ENCODE peak calls at places on chromosomes 16 and 17, in four cellular contexts. G is CD4-positive, alpha-beta T cell; K is A673; D is effector memory CD4-positive, alpha-beta T cell. W is an unnamed sample.

GRCh38 chr16:25020112-25020591 is 5.0 kb upstream of the ARHGAP17 start:
- DNase-seq in G (no peak), K (peak; percentile 80), D (no peak), W (no peak)

GRCh38 chr17:62716834-62717588 is 89.5 kb downstream of the MRC2 start:
- DNase-seq in G (no peak), K (no peak), D (no peak), W (no peak)

GRCh38 chr16:66474750-66475199 is 47.7 kb downstream of the BEAN1 start:
- DNase-seq in G (peak; percentile 46), K (peak; percentile 39), D (peak; percentile 27), W (no peak)

GRCh38 chr17:76202516-76202915 is 37.8 kb downstream of the RNF157 start:
- DNase-seq in G (no peak), K (peak; percentile 20), D (no peak), W (no peak)

GRCh38 chr17:72118588-72119279 is 2.1 kb upstream of the SOX9 start:
- DNase-seq in G (no peak), K (peak; percentile 87), D (no peak), W (peak; percentile 73)

GRCh38 chr16:89406277-89406888 is 84.0 kb downstream of the ANKRD11 start:
- DNase-seq in G (no peak), K (no peak), D (no peak), W (no peak)

GRCh38 chr16:25707982-25708583 is 16.3 kb downstream of the HS3ST4 start:
- DNase-seq in G (no peak), K (peak; percentile 79), D (no peak), W (no peak)

GRCh38 chr16:50848755-50849514 is 107.0 kb downstream of the CYLD start:
- DNase-seq in G (no peak), K (no peak), D (no peak), W (peak; percentile 25)

GRCh38 chr17:34300652-34301390 is 15.3 kb downstream of the CCL11 start:
- DNase-seq in G (no peak), K (no peak), D (no peak), W (peak; percentile 20)

GRCh38 chr16:66220766-66221165 is 145.7 kb upstream of the CDH5 start:
- DNase-seq in G (no peak), K (no peak), D (no peak), W (no peak)

GRCh38 chr16:6483634-6484033 is 849.0 kb upstream of the RBFOX1 start:
- DNase-seq in G (no peak), K (no peak), D (no peak), W (no peak)

GRCh38 chr17:80036715-80037477 is 454 bp downstream of the CCDC40 start:
- DNase-seq in G (no peak), K (peak; percentile 64), D (peak; percentile 29), W (no peak)

GRCh38 chr16:73047536-73048291 is at the start of gene ZFHX3:
- DNase-seq in G (no peak), K (peak; percentile 82), D (peak; percentile 15), W (peak; percentile 70)

GRCh38 chr16:84175351-84176081 is 11.3 kb downstream of the TAF1C start:
- DNase-seq in G (no peak), K (peak; percentile 77), D (peak; percentile 23), W (peak; percentile 43)

GRCh38 chr16:86222965-86223551 is 287.3 kb upstream of the FOXF1 start:
- DNase-seq in G (no peak), K (no peak), D (no peak), W (no peak)

GRCh38 chr16:48378276-48378675 is 6.9 kb downstream of the SIAH1 start:
- DNase-seq in G (no peak), K (no peak), D (no peak), W (no peak)

GRCh38 chr17:68698761-68699160 is 97.6 kb upstream of the FAM20A start:
- DNase-seq in G (no peak), K (no peak), D (no peak), W (no peak)

GRCh38 chr17:49383048-49383447 is 21.0 kb upstream of the ZNF652 start:
- DNase-seq in G (no peak), K (no peak), D (no peak), W (no peak)

GRCh38 chr17:43645765-43646481 is 15.8 kb downstream of the MEOX1 start:
- DNase-seq in G (no peak), K (no peak), D (no peak), W (peak; percentile 42)

GRCh38 chr16:4706871-4707270 is 13.5 kb downstream of the NUDT16L1 start:
- DNase-seq in G (no peak), K (no peak), D (no peak), W (no peak)

GRCh38 chr16:85608887-85609286 is 4.2 kb upstream of the GSE1 start:
- DNase-seq in G (no peak), K (no peak), D (no peak), W (no peak)

GRCh38 chr17:48925991-48926342 is 17.8 kb downstream of the UBE2Z start:
- DNase-seq in G (no peak), K (no peak), D (no peak), W (no peak)

GRCh38 chr16:57379579-57379978 is 7.3 kb downstream of the CX3CL1 start:
- DNase-seq in G (no peak), K (no peak), D (no peak), W (no peak)

GRCh38 chr17:45895304-45895968 is 1.1 kb downstream of the MAPT start:
- DNase-seq in G (no peak), K (peak; percentile 22), D (peak; percentile 11), W (no peak)

GRCh38 chr17:39063681-39064069 is 87.8 kb downstream of the PLXDC1 start:
- DNase-seq in G (no peak), K (no peak), D (no peak), W (no peak)

GRCh38 chr16:51900221-51900780 is 646.6 kb downstream of the TOX3 start:
- DNase-seq in G (no peak), K (no peak), D (no peak), W (no peak)

GRCh38 chr16:78210305-78210704 is 110.9 kb downstream of the WWOX start:
- DNase-seq in G (no peak), K (no peak), D (no peak), W (no peak)

GRCh38 chr16:14020141-14020540 is 51.0 kb upstream of the MRTFB start:
- DNase-seq in G (no peak), K (no peak), D (no peak), W (no peak)

GRCh38 chr17:47884905-47885735 is 10.9 kb upstream of the SP2 start:
- DNase-seq in G (no peak), K (no peak), D (no peak), W (no peak)
- H3K27ac ChIP-seq in G (no peak overlapping the region), K (no peak overlapping the region), D (no peak overlapping the region), W (peak overlapping the region; percentile 11)

GRCh38 chr16:80806957-80807356 is 2.6 kb upstream of the CDYL2 start:
- DNase-seq in G (peak; percentile 34), K (peak; percentile 4), D (peak; percentile 5), W (no peak)

GRCh38 chr16:80804061-80804450 is 342 bp downstream of the CDYL2 start:
- DNase-seq in G (peak; percentile 47), K (peak; percentile 47), D (peak; percentile 5), W (peak; percentile 42)

GRCh38 chr16:80802902-80803301 is 1.5 kb downstream of the CDYL2 start:
- DNase-seq in G (no peak), K (no peak), D (no peak), W (no peak)

GRCh38 chr16:80803341-80804060 is 897 bp downstream of the CDYL2 start:
- DNase-seq in G (peak; percentile 22), K (peak; percentile 22), D (peak; percentile 13), W (peak; percentile 37)

DNA sequence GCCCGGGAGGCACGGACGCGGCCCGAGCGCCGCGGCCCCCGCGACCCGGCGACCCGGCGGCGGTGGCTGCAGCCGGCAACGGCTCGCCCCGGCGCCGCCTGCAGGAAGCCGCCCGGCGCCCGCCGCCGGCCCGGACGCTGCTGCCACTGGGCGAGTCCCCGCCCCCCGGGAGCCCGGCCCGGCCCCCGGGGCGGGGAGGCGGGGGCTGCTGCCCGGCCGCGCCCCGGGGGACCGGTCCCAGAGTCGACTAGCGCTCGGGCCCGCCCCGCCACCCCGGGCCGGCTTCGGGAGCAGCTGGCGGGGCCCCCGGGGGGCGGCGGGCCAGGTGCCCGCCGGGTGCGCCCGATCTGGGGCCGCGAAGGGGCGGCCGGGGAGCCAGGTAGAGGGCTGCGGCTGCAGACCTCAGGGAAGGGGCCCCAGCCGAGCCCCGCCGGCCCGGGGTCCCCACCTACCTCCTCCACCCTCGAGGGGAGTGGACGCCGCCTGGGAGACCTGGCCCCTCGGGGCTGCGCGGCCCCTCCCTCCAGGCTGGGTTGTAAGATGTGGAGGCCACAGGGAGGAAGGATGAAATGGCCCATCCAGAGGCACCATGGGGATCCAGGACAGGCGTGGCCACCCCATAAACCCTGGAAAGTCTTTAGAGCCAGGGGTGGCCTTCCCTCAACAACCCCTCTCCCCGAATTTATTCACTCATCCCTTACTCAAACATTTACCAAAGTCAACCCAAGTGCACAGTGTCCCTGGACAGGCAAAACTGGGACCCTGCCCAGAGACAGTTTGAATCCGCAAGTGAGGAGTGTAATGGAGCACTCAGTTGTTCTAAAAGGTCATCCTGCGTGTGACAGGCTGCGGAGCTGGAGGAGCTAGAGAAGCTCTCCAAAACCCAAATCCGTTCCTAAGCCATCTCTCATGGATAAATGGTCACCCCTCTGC is at the start of gene CDYL2:
- DNase-seq in G (peak; percentile 44), K (peak; percentile 11), D (peak; percentile 29), W (peak; percentile 29)
- H3K27ac ChIP-seq in G (no peak within 1 kb of the TSS), K (no peak within 1 kb of the TSS), D (no peak within 1 kb of the TSS), W (peak within 1 kb of the TSS; percentile 67)

GRCh38 chr17:81910840-81911276 is 341 bp downstream of the PCYT2 start:
- DNase-seq in G (no peak), K (no peak), D (no peak), W (no peak)

GRCh38 chr17:81911969-81912368 is 770 bp upstream of the PCYT2 start:
- DNase-seq in G (no peak), K (no peak), D (no peak), W (no peak)

GRCh38 chr17:81909966-81910839 is 996 bp downstream of the PCYT2 start:
- DNase-seq in G (no peak), K (no peak), D (no peak), W (no peak)

GRCh38 chr17:81912441-81913309 is 1.5 kb upstream of the PCYT2 start:
- DNase-seq in G (no peak), K (no peak), D (no peak), W (no peak)

DNA sequence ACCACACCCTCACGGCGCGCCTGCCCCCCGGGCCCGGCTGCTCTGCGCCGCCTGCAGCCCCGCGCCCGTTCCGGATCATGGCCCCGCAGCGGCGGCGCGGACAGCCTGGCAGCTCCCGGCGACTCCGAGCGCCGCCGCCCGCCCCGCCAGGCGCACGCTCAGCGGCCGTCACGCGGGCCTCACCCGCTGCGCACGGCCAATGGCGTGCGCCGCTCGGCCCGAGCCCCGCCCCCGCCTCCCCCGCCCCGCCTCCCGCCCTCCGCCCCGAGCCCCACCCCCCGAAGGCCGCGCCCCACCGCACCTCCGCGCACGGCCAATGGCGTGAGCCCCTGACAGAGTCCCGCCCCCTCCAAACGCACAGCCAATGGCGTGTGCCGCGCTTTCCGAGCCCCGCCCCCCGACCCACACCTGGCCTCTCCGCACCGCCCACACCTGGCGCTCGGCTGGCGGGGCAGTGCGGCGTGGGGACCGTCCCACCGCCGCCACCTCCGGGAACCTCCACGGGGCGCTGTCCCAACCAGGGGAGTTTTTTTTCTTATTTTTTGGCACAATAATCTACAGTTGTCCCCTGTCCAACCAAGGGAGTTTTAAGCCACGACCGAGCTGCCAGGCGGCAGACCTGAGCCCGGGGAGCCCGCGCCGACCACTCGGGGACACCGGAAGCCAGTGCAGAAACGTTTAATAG is at the start of gene PCYT2:
- DNase-seq in G (peak; percentile 93), K (peak; percentile 91), D (peak; percentile 92), W (peak; percentile 92)
- H3K27ac ChIP-seq in G (no peak within 1 kb of the TSS), K (peak within 1 kb of the TSS; percentile 62), D (peak within 1 kb of the TSS; percentile 53), W (peak within 1 kb of the TSS; percentile 77)

DNA sequence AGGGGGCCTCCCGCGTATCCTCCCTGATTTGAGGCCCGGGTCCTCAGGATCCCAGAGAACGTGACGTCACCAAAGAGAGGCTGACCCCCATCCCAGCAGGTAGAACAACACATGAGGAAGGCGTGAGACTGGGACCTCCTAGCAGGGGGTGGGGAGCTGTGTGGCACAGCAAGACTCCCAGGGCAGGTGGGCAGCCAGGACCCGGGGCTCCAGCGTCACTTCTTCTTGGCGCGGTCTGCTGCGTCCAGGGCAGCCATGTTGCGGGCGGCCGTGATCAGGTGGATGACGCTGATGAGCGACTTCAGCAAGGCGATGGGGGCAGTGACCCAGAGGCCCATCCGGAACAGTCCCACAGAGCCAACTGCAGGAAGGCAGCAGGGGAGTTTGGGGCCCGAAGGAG is 4.1 kb downstream of the CDIPT start:
- DNase-seq in G (no peak), K (no peak), D (no peak), W (no peak)
- H3K27ac ChIP-seq in G (no peak overlapping the region), K (no peak overlapping the region), D (no peak overlapping the region), W (no peak overlapping the region)